ENCODE peak calls at places on chromosome 20, in four cellular contexts. K is adrenal gland, O is neural progenitor cell, V is EH. N is an unnamed sample.
A peak's percentile ranks its signal among the peaks of the same experiment; 100 is the strongest.

GRCh38 chr20:50645253-50646068 is 45.9 kb downstream of the RIPOR3 start:
- DNase-seq in V (peak; percentile 97), O (peak; percentile 49), K (peak; percentile 84), N (peak; percentile 87)

GRCh38 chr20:51985013-51985415 is 182.7 kb upstream of the SALL4 start:
- DNase-seq in K (no peak), O (no peak), V (peak; percentile 97), N (no peak)

GRCh38 chr20:11511816-11512215 is 405.9 kb upstream of the BTBD3 start:
- DNase-seq in O (no peak), V (no peak), K (no peak), N (no peak)

GRCh38 chr20:57856658-57857057 is 146.8 kb upstream of the PMEPA1 start:
- DNase-seq in V (no peak), O (no peak), K (no peak), N (no peak)

GRCh38 chr20:52404676-52405075 is 213.1 kb upstream of the ZFP64 start:
- DNase-seq in V (no peak), O (no peak), K (no peak), N (no peak)

GRCh38 chr20:24587384-24588046 is 118.1 kb downstream of the SYNDIG1 start:
- DNase-seq in K (no peak), V (no peak), O (no peak), N (no peak)

GRCh38 chr20:50320005-50320909 is 129.6 kb downstream of the CEBPB start:
- DNase-seq in K (peak; percentile 23), V (no peak), O (no peak), N (no peak)

GRCh38 chr20:50305636-50306477 is 115.2 kb downstream of the CEBPB start:
- DNase-seq in O (no peak), V (peak; percentile 86), K (peak; percentile 86), N (peak; percentile 37)

GRCh38 chr20:32742322-32743236 is 688 bp downstream of the COMMD7 start:
- DNase-seq in K (no peak), V (peak; percentile 9), O (peak; percentile 25), N (no peak)

GRCh38 chr20:54320148-54320607 is 112.3 kb downstream of the PFDN4 start:
- DNase-seq in O (peak; percentile 7), V (peak; percentile 73), K (no peak), N (no peak)

GRCh38 chr20:9015984-9016324 is 52.9 kb upstream of the PLCB4 start:
- DNase-seq in V (peak; percentile 76), K (no peak), O (peak; percentile 56), N (no peak)

GRCh38 chr20:1185781-1186334 is 1.1 kb upstream of the TMEM74B start:
- DNase-seq in K (peak; percentile 51), O (peak; percentile 83), V (peak; percentile 43), N (peak; percentile 45)

GRCh38 chr20:11719153-11719552 is 198.5 kb upstream of the BTBD3 start:
- DNase-seq in O (no peak), V (no peak), K (no peak), N (no peak)

GRCh38 chr20:56788041-56788670 is 159.1 kb downstream of the TFAP2C start:
- DNase-seq in V (peak; percentile 98), O (no peak), K (peak; percentile 83), N (peak; percentile 38)

N was measured in body of pancreas.